ENCODE peak calls at places on chromosomes 4 and X, in eight cellular contexts. One of them, this sample, is unnamed.

GRCh38 chrX:39063037-39063436 is 261.8 kb downstream of the MID1IP1 start:
- DNase-seq in testis: no peak
- DNase-seq in NT2/D1: no peak
- DNase-seq in cardiac fibroblast: peak
- DNase-seq in AG10803: no peak
- DNase-seq in fibroblast of lung: peak
- DNase-seq in foreskin melanocyte: no peak
- DNase-seq in spleen: no peak
- DNase-seq in this sample: no peak

GRCh38 chr4:172919269-172919668 is 249.3 kb upstream of the GALNT7 start:
- DNase-seq in testis: no peak
- DNase-seq in NT2/D1: no peak
- DNase-seq in cardiac fibroblast: no peak
- DNase-seq in AG10803: no peak
- DNase-seq in fibroblast of lung: no peak
- DNase-seq in foreskin melanocyte: no peak
- DNase-seq in spleen: no peak
- DNase-seq in this sample: no peak

GRCh38 chrX:122850326-122850725 is 333.8 kb upstream of the GRIA3 start:
- DNase-seq in testis: no peak
- DNase-seq in NT2/D1: no peak
- DNase-seq in cardiac fibroblast: peak
- DNase-seq in AG10803: no peak
- DNase-seq in fibroblast of lung: no peak
- DNase-seq in foreskin melanocyte: no peak
- DNase-seq in spleen: no peak
- DNase-seq in this sample: no peak

GRCh38 chrX:68396953-68397352 is 36.3 kb downstream of the OPHN1 start:
- DNase-seq in testis: peak
- DNase-seq in NT2/D1: no peak
- DNase-seq in cardiac fibroblast: no peak
- DNase-seq in AG10803: peak
- DNase-seq in fibroblast of lung: peak
- DNase-seq in foreskin melanocyte: no peak
- DNase-seq in spleen: no peak
- DNase-seq in this sample: no peak

GRCh38 chrX:71098302-71098701 is 2.7 kb downstream of the FOXO4 start:
- DNase-seq in testis: peak
- DNase-seq in NT2/D1: no peak
- DNase-seq in cardiac fibroblast: peak
- DNase-seq in AG10803: peak
- DNase-seq in fibroblast of lung: peak
- DNase-seq in foreskin melanocyte: peak
- DNase-seq in spleen: peak
- DNase-seq in this sample: peak

GRCh38 chr4:113901994-113902787 is 77.3 kb downstream of the ARSJ start:
- DNase-seq in testis: no peak
- DNase-seq in NT2/D1: no peak
- DNase-seq in cardiac fibroblast: no peak
- DNase-seq in AG10803: no peak
- DNase-seq in fibroblast of lung: no peak
- DNase-seq in foreskin melanocyte: no peak
- DNase-seq in spleen: peak
- DNase-seq in this sample: peak

GRCh38 chr4:188275686-188276085 is 136.4 kb downstream of the TRIML1 start:
- DNase-seq in testis: no peak
- DNase-seq in NT2/D1: no peak
- DNase-seq in cardiac fibroblast: no peak
- DNase-seq in AG10803: no peak
- DNase-seq in fibroblast of lung: no peak
- DNase-seq in foreskin melanocyte: no peak
- DNase-seq in spleen: no peak
- DNase-seq in this sample: no peak

GRCh38 chr4:145155268-145155870 is 25.0 kb downstream of the OTUD4 start:
- DNase-seq in testis: no peak
- DNase-seq in NT2/D1: no peak
- DNase-seq in cardiac fibroblast: no peak
- DNase-seq in AG10803: no peak
- DNase-seq in fibroblast of lung: no peak
- DNase-seq in foreskin melanocyte: no peak
- DNase-seq in spleen: no peak
- DNase-seq in this sample: no peak

GRCh38 chr4:150828159-150828558 is 186.9 kb downstream of the LRBA start:
- DNase-seq in testis: no peak
- DNase-seq in NT2/D1: no peak
- DNase-seq in cardiac fibroblast: no peak
- DNase-seq in AG10803: no peak
- DNase-seq in fibroblast of lung: no peak
- DNase-seq in foreskin melanocyte: no peak
- DNase-seq in spleen: peak
- DNase-seq in this sample: no peak

GRCh38 chr4:1960170-1960825 is 48.5 kb downstream of the NELFA start:
- DNase-seq in testis: peak
- DNase-seq in NT2/D1: no peak
- DNase-seq in cardiac fibroblast: peak
- DNase-seq in AG10803: peak
- DNase-seq in fibroblast of lung: no peak
- DNase-seq in foreskin melanocyte: no peak
- DNase-seq in spleen: no peak
- DNase-seq in this sample: no peak

GRCh38 chr4:66565796-66566195 is 895.5 kb upstream of the EPHA5 start:
- DNase-seq in testis: no peak
- DNase-seq in NT2/D1: no peak
- DNase-seq in cardiac fibroblast: peak
- DNase-seq in AG10803: no peak
- DNase-seq in fibroblast of lung: peak
- DNase-seq in foreskin melanocyte: no peak
- DNase-seq in spleen: no peak
- DNase-seq in this sample: no peak

GRCh38 chr4:6125103-6125651 is 75.2 kb downstream of the JAKMIP1 start:
- DNase-seq in testis: no peak
- DNase-seq in NT2/D1: no peak
- DNase-seq in cardiac fibroblast: no peak
- DNase-seq in AG10803: no peak
- DNase-seq in fibroblast of lung: no peak
- DNase-seq in foreskin melanocyte: no peak
- DNase-seq in spleen: peak
- DNase-seq in this sample: no peak

GRCh38 chr4:173009129-173009823 is 159.3 kb upstream of the GALNT7 start:
- DNase-seq in testis: no peak
- DNase-seq in NT2/D1: no peak
- DNase-seq in cardiac fibroblast: peak
- DNase-seq in AG10803: no peak
- DNase-seq in fibroblast of lung: peak
- DNase-seq in foreskin melanocyte: peak
- DNase-seq in spleen: no peak
- DNase-seq in this sample: no peak

GRCh38 chr4:185819144-185819543 is 7.2 kb upstream of the SORBS2 start:
- DNase-seq in testis: no peak
- DNase-seq in NT2/D1: no peak
- DNase-seq in cardiac fibroblast: no peak
- DNase-seq in AG10803: no peak
- DNase-seq in fibroblast of lung: no peak
- DNase-seq in foreskin melanocyte: no peak
- DNase-seq in spleen: no peak
- DNase-seq in this sample: no peak

GRCh38 chr4:145041378-145041777 is 56.6 kb downstream of the ANAPC10 start:
- DNase-seq in testis: peak
- DNase-seq in NT2/D1: no peak
- DNase-seq in cardiac fibroblast: no peak
- DNase-seq in AG10803: no peak
- DNase-seq in fibroblast of lung: no peak
- DNase-seq in foreskin melanocyte: no peak
- DNase-seq in spleen: no peak
- DNase-seq in this sample: peak

GRCh38 chr4:912548-913279 is 19.4 kb downstream of the GAK start:
- DNase-seq in testis: peak
- DNase-seq in NT2/D1: no peak
- DNase-seq in cardiac fibroblast: no peak
- DNase-seq in AG10803: no peak
- DNase-seq in fibroblast of lung: no peak
- DNase-seq in foreskin melanocyte: no peak
- DNase-seq in spleen: peak
- DNase-seq in this sample: no peak

GRCh38 chrX:135591871-135592270 is 71.4 kb downstream of the INTS6L start:
- DNase-seq in testis: no peak
- DNase-seq in NT2/D1: no peak
- DNase-seq in cardiac fibroblast: no peak
- DNase-seq in AG10803: no peak
- DNase-seq in fibroblast of lung: no peak
- DNase-seq in foreskin melanocyte: no peak
- DNase-seq in spleen: no peak
- DNase-seq in this sample: no peak